ENCODE peak calls at places on chromosomes 1 and 21, in eight cellular contexts. A, B, E, J, N, P, K and O are unnamed samples.

GRCh38 chr1:49323925-49324540 is 547.3 kb upstream of the BEND5 start:
- DNase-seq in A (no peak), B (no peak), K (no peak), E (no peak), J (no peak), N (no peak), P (no peak), O (peak)

GRCh38 chr1:203686091-203686632 is 59.5 kb downstream of the ATP2B4 start:
- DNase-seq in P (no peak), B (no peak), N (no peak), K (no peak), E (no peak), A (no peak), J (no peak), O (no peak)

GRCh38 chr1:30672661-30673060 is 50.7 kb downstream of the MATN1 start:
- DNase-seq in E (no peak), A (no peak), N (no peak), K (no peak), B (no peak), P (no peak), J (no peak), O (no peak)

GRCh38 chr1:18783705-18784522 is 75.5 kb downstream of the TAS1R2 start:
- DNase-seq in J (no peak), A (no peak), N (no peak), E (no peak), P (no peak), B (no peak), K (no peak), O (no peak)

GRCh38 chr1:207335695-207336363 is 14.4 kb downstream of the CD55 start:
- DNase-seq in N (no peak), A (no peak), B (no peak), P (no peak), J (peak), K (no peak), E (no peak), O (no peak)

GRCh38 chr1:219120625-219121544 is 52.8 kb upstream of the LYPLAL1 start:
- DNase-seq in N (no peak), E (no peak), J (no peak), A (no peak), P (peak), K (no peak), B (peak), O (no peak)

GRCh38 chr1:109884242-109884891 is 26.3 kb upstream of the CSF1 start:
- DNase-seq in J (no peak), A (no peak), K (no peak), B (no peak), P (no peak), E (no peak), N (no peak), O (no peak)

GRCh38 chr21:46377789-46378188 is 53.8 kb downstream of the PCNT start:
- DNase-seq in N (no peak), E (no peak), B (no peak), A (no peak), K (no peak), P (no peak), J (no peak), O (no peak)

GRCh38 chr1:12851779-12852178 is 3.3 kb upstream of the HNRNPCL1 start:
- DNase-seq in E (no peak), P (no peak), N (no peak), B (no peak), K (no peak), A (no peak), J (no peak), O (no peak)

GRCh38 chr21:45971487-45972352 is 9.8 kb upstream of the COL6A1 start:
- DNase-seq in E (no peak), A (no peak), K (no peak), P (peak), J (no peak), N (no peak), B (peak), O (no peak)

GRCh38 chr1:33265780-33266605 is 9.7 kb downstream of the ZNF362 start:
- DNase-seq in P (no peak), N (no peak), E (no peak), K (no peak), B (no peak), J (no peak), A (no peak), O (no peak)

GRCh38 chr21:45335151-45335760 is 47.6 kb upstream of the POFUT2 start:
- DNase-seq in P (no peak), N (no peak), A (no peak), J (no peak), K (peak), E (no peak), B (no peak), O (no peak)

GRCh38 chr1:39509360-39510009 is 18.0 kb downstream of the BMP8A start:
- DNase-seq in P (no peak), N (no peak), K (peak), E (no peak), A (no peak), B (no peak), J (peak), O (no peak)

GRCh38 chr21:42652527-42653491 is 612 bp upstream of the PDE9A start:
- DNase-seq in B (no peak), J (no peak), E (no peak), A (no peak), N (peak), K (peak), P (no peak), O (peak)

GRCh38 chr21:34073032-34073748 is at the start of the genes MRPS6 and SLC5A3:
- DNase-seq in A (peak), P (peak), E (peak), J (peak), K (peak), N (peak), B (peak), O (peak)

GRCh38 chr1:201370500-201370899 is 7.0 kb downstream of the TNNT2 start:
- DNase-seq in E (no peak), B (no peak), A (no peak), K (no peak), J (no peak), P (no peak), N (no peak), O (no peak)

GRCh38 chr1:63537940-63538339 is 14.6 kb downstream of the EFCAB7 start:
- DNase-seq in N (no peak), K (no peak), E (no peak), P (no peak), J (no peak), B (no peak), A (no peak), O (no peak)

GRCh38 chr1:47507921-47508894 is 70.4 kb downstream of the FOXD2 start:
- DNase-seq in A (no peak), K (no peak), E (no peak), P (no peak), J (no peak), B (no peak), N (peak), O (no peak)

GRCh38 chr1:90012305-90012704 is 17.4 kb downstream of the ZNF326 start:
- DNase-seq in E (no peak), N (no peak), B (no peak), A (no peak), J (no peak), P (no peak), K (no peak), O (no peak)

GRCh38 chr1:1677718-1678580 is 14.6 kb downstream of the SLC35E2B start:
- DNase-seq in N (no peak), A (no peak), J (peak), P (no peak), K (peak), B (no peak), E (peak), O (no peak)

GRCh38 chr1:245155186-245156040 is 628 bp downstream of the KIF26B start:
- DNase-seq in N (peak), P (no peak), J (peak), A (no peak), E (no peak), B (peak), K (no peak), O (no peak)

GRCh38 chr1:11337536-11338350 is 64.7 kb downstream of the UBIAD1 start:
- DNase-seq in A (peak), K (peak), B (peak), J (peak), P (peak), E (peak), N (peak), O (no peak)

GRCh38 chr1:45730075-45730779 is 20.2 kb downstream of the IPP start:
- DNase-seq in J (no peak), N (no peak), A (no peak), P (no peak), B (no peak), K (no peak), E (no peak), O (no peak)

GRCh38 chr21:34520769-34521508 is 8.9 kb upstream of the KCNE1 start:
- DNase-seq in A (no peak), E (no peak), N (no peak), P (no peak), K (no peak), J (no peak), B (no peak), O (no peak)

GRCh38 chr21:33162436-33162921 is 67.3 kb upstream of the IFNAR2 start:
- DNase-seq in A (no peak), J (no peak), N (no peak), B (no peak), E (no peak), K (no peak), P (no peak), O (no peak)

GRCh38 chr1:21594495-21594894 is 74.7 kb downstream of the RAP1GAP start:
- DNase-seq in N (no peak), K (no peak), A (no peak), J (no peak), P (no peak), B (no peak), E (no peak), O (no peak)

GRCh38 chr1:245234217-245235120 is 79.7 kb downstream of the KIF26B start:
- DNase-seq in J (no peak), E (no peak), A (no peak), B (no peak), N (peak), K (no peak), P (no peak), O (peak)